ENCODE peak calls at places on chromosomes 13 and 19, in four cellular contexts. B is PC-9, G is tibial artery, S is iPS DF 6.9. Y is an unnamed sample.

GRCh38 chr19:38251564-38252051 is 4.6 kb downstream of the PPP1R14A start:
- DNase-seq in S (no peak), G (peak), B (no peak), Y (no peak)

GRCh38 chr19:30036154-30037129 is 94.4 kb downstream of the URI1 start:
- DNase-seq in S (no peak), G (no peak), B (no peak), Y (no peak)

GRCh38 chr13:110511509-110512181 is 49.9 kb downstream of the RAB20 start:
- DNase-seq in G (peak), B (no peak), S (no peak), Y (no peak)

GRCh38 chr19:47881757-47882156 is 4.4 kb downstream of the SULT2A1 start:
- DNase-seq in G (no peak), B (no peak), S (no peak), Y (no peak)

GRCh38 chr13:106521101-106521799 is 14.2 kb downstream of the EFNB2 start:
- DNase-seq in G (no peak), B (peak), S (no peak), Y (no peak)

GRCh38 chr19:19606021-19606420 is 12.5 kb downstream of the PBX4 start:
- DNase-seq in S (no peak), B (peak), G (no peak), Y (no peak)

GRCh38 chr13:41458187-41458938 is 1.0 kb downstream of the RGCC start:
- DNase-seq in S (no peak), B (no peak), G (no peak), Y (no peak)

GRCh38 chr19:35791814-35792279 is 16.5 kb downstream of the ARHGAP33 start:
- DNase-seq in S (no peak), B (no peak), G (no peak), Y (peak)

GRCh38 chr19:54189668-54190502 is 505 bp upstream of the MBOAT7 start:
- DNase-seq in B (peak), S (peak), G (peak), Y (peak)

GRCh38 chr19:54190503-54190941 is 586 bp upstream of the TSEN34 start:
- DNase-seq in G (peak), B (peak), S (peak), Y (peak)

GRCh38 chr19:54190942-54191670 is at the start of gene TSEN34:
- DNase-seq in G (peak), S (no peak), B (no peak), Y (no peak)

GRCh38 chr19:54188224-54188871 is 1.0 kb downstream of the MBOAT7 start:
- DNase-seq in B (peak), S (no peak), G (no peak), Y (no peak)

GRCh38 chr19:54189020-54189667 is at the start of gene MBOAT7:
- DNase-seq in G (no peak), B (peak), S (no peak), Y (no peak)
- H3K4me3 ChIP-seq in G (peak), B (peak), S (peak), Y (peak)

DNA sequence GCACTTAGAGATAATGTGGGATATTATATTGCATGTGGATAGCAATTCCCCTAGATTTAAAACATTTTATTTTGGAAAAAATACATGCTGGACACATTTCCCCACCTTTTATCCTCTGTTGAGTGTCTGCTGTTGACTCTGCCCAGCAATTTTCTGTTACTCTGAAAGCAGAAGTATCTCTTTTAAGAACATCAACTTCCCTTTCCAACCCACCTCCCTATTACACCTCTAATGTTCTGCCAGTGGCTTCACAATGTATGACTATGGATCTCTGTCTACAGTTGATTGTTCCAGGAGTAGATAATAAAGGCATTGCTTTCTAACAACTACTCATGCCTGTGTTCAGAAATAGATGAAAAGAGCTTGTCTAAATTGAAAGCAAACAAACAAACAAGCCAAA is 754.8 kb upstream of the SLITRK6 start:
- DNase-seq in S (no peak), B (no peak), G (no peak), Y (no peak)
- H3K27ac ChIP-seq in S (no peak), B (no peak), G (no peak), Y (no peak)

DNA sequence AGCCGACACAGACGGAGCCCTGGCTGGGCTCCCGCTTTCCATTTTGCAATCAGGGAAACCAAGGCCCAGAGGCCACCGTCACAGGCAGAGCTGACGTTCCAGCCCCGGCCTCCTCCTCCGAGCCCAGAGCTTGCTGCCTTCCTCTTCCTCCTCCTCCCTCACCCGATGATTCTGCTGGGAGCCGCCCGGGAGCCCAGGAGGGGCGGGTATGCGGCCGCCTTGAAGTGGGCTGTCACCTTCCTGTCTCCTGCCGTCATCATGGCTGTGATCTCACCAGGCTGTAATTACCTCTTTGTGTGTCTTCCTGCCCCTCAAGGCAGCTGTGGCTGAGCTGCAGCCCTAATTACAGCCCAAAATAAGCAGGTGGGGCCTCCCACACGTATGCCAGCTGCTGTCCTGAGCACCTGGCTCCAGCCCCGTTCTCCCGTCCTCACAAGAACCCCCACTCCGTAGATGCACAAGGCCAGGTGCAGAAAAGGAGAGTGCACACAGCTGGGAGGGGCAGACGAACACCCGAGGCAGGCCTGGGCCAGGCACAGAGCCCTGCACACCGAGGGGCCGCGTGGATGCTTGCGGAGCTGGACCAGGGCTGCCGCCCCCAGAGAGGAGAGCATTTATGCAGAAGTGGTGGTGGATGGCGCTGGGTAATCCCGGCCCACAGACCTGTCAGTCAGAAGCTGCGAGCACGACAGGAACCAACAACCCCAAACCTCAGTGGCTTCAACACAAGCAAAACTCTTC is 4.0 kb downstream of the TPGS1 start:
- DNase-seq in G (no peak), S (no peak), B (no peak), Y (no peak)
- H3K4me3 ChIP-seq in G (no peak), S (no peak), B (no peak), Y (no peak)

DNA sequence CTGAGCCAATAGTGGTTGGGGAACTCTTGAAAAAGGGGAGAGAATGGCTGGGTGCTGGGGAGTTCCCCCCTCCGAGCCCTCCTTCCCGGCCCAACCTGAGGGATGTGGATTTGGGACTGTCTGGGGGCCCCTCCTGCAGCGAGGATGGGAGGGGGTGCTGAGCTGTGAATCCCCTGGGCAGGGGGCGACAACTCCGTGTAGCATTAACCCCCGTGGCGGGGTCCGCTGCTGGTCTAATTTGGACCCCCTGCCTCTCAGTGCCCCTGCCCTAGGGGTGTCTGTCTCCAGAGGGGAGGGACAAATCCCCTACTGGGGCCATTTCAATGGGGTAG is 9.7 kb downstream of the MIDN start:
- DNase-seq in S (no peak), B (no peak), G (no peak), Y (no peak)
- H3K27ac ChIP-seq in S (no peak), B (peak), G (peak), Y (peak)

Y was measured in RWPE2.